ENCODE peak calls at places on chromosomes 11 and 22, in seven cellular contexts. D, Q, H, E, I, T and W are unnamed samples.

GRCh38 chr11:6610591-6610990 is 1.4 kb downstream of the TAF10 start:
- DNase-seq in H (no peak), D (no peak), E (peak), I (no peak), T (no peak), Q (no peak), W (no peak)

GRCh38 chr11:65960824-65961266 is 689 bp upstream of the SART1 start:
- DNase-seq in D (no peak), I (no peak), Q (no peak), T (no peak), E (no peak), H (no peak), W (no peak)

GRCh38 chr11:29449280-29450074 is 567.4 kb downstream of the KCNA4 start:
- DNase-seq in I (no peak), T (no peak), H (no peak), E (no peak), D (no peak), Q (no peak), W (no peak)

GRCh38 chr22:24599514-24599913 is 3.5 kb upstream of the GGT1 start:
- DNase-seq in T (no peak), H (no peak), D (no peak), Q (no peak), E (no peak), I (no peak), W (no peak)

GRCh38 chr22:47837703-47838102 is 1075.3 kb downstream of the TBC1D22A start:
- DNase-seq in T (no peak), E (no peak), I (no peak), D (no peak), Q (no peak), H (no peak), W (no peak)

GRCh38 chr11:132045116-132045515 is 674.7 kb downstream of the NTM start:
- DNase-seq in E (no peak), T (no peak), I (no peak), Q (no peak), D (no peak), H (no peak), W (no peak)

GRCh38 chr11:20125927-20126326 is 34.3 kb downstream of the DBX1 start:
- DNase-seq in Q (no peak), T (no peak), E (no peak), D (no peak), I (no peak), H (no peak), W (peak)

GRCh38 chr11:76803023-76803422 is 19.9 kb downstream of the TSKU start:
- DNase-seq in D (no peak), T (no peak), H (no peak), I (peak), E (no peak), Q (no peak), W (no peak)

GRCh38 chr22:49884503-49885260 is 31.0 kb downstream of the ZBED4 start:
- DNase-seq in D (no peak), Q (no peak), I (no peak), T (no peak), E (no peak), H (no peak), W (no peak)

GRCh38 chr11:16301462-16301861 is 54.9 kb downstream of the SOX6 start:
- DNase-seq in T (no peak), D (no peak), H (no peak), E (no peak), I (no peak), Q (no peak), W (no peak)

GRCh38 chr22:46445771-46446485 is 91.5 kb downstream of the CELSR1 start:
- DNase-seq in E (no peak), H (no peak), D (no peak), Q (no peak), I (no peak), T (no peak), W (no peak)